ENCODE peak calls at places on chromosomes 6 and 20, in ten cellular contexts. O is transverse colon; A is KBM-7; S is neural progenitor cell; G is A172; U is activated naive CD4-positive, alpha-beta T cell treated with anti-CD3 and anti-CD28 coated beads, Interleukin-2, amount 50 U/mL, for 16 hours; P is NCI-H510A treated with DMSO at 0.1 percent for 48 hours; N is psoas muscle; T is NCI-H146; W is naive thymus-derived CD4-positive, alpha-beta T cell. D is an unnamed sample.

GRCh38 chr6:81753709-81754678 is 1.5 kb upstream of the TENT5A start:
- DNase-seq in O (peak), A (peak), S (peak), G (peak), U (peak), P (peak), N (peak), T (no peak), W (peak), D (peak)

GRCh38 chr6:53066059-53066406 is 829 bp downstream of the FBXO9 start:
- DNase-seq in O (peak), A (peak), S (no peak), G (peak), U (peak), P (peak), N (peak), T (peak), W (peak), D (peak)

GRCh38 chr6:161482517-161482903 is 208.6 kb upstream of the AGPAT4 start:
- DNase-seq in O (no peak), A (no peak), S (peak), G (no peak), U (no peak), P (no peak), N (no peak), T (no peak), W (no peak), D (no peak)

GRCh38 chr20:48626226-48626937 is 201.4 kb downstream of the PREX1 start:
- DNase-seq in O (no peak), A (peak), S (no peak), G (peak), U (no peak), P (no peak), N (no peak), T (no peak), W (peak), D (no peak)

GRCh38 chr6:33858804-33859203 is 55.0 kb upstream of the MLN start:
- DNase-seq in O (no peak), A (no peak), S (no peak), G (no peak), U (no peak), P (no peak), N (no peak), T (no peak), W (no peak), D (no peak)

GRCh38 chr6:41071501-41071922 is 644 bp downstream of the OARD1 start:
- DNase-seq in O (peak), A (no peak), S (no peak), G (no peak), U (peak), P (peak), N (no peak), T (no peak), W (no peak), D (peak)

GRCh38 chr6:151669208-151669560 is 138.3 kb upstream of the ESR1 start:
- DNase-seq in O (no peak), A (no peak), S (no peak), G (no peak), U (no peak), P (no peak), N (no peak), T (no peak), W (no peak), D (no peak)

GRCh38 chr6:154112181-154112809 is 73.3 kb downstream of the OPRM1 start:
- DNase-seq in O (no peak), A (no peak), S (no peak), G (peak), U (no peak), P (no peak), N (no peak), T (no peak), W (no peak), D (no peak)

GRCh38 chr20:58832442-58832841 is 18.3 kb downstream of the GNAS-AS1 start:
- DNase-seq in O (no peak), A (peak), S (no peak), G (peak), U (no peak), P (no peak), N (no peak), T (no peak), W (no peak), D (no peak)

GRCh38 chr6:150153905-150154492 is 11.2 kb downstream of the PPP1R14C start:
- DNase-seq in O (no peak), A (no peak), S (no peak), G (peak), U (no peak), P (no peak), N (no peak), T (no peak), W (no peak), D (no peak)

GRCh38 chr20:47774081-47774777 is 11.1 kb downstream of the SULF2 start:
- DNase-seq in O (peak), A (no peak), S (peak), G (peak), U (no peak), P (no peak), N (no peak), T (no peak), W (no peak), D (no peak)

GRCh38 chr6:46233131-46233530 is 62.4 kb upstream of the ENPP5 start:
- DNase-seq in O (no peak), A (no peak), S (no peak), G (no peak), U (no peak), P (no peak), N (no peak), T (no peak), W (no peak), D (no peak)

GRCh38 chr6:116371384-116372209 is 850 bp downstream of the DSE start:
- DNase-seq in O (peak), A (peak), S (peak), G (peak), U (peak), P (no peak), N (peak), T (peak), W (no peak), D (peak)

GRCh38 chr6:11918021-11918738 is 93.9 kb upstream of the HIVEP1 start:
- DNase-seq in O (peak), A (no peak), S (no peak), G (peak), U (no peak), P (no peak), N (no peak), T (no peak), W (no peak), D (no peak)

GRCh38 chr6:46390153-46390876 is 100.9 kb downstream of the RCAN2 start:
- DNase-seq in O (no peak), A (no peak), S (no peak), G (no peak), U (no peak), P (no peak), N (no peak), T (no peak), W (no peak), D (no peak)

GRCh38 chr6:106470316-106470715 is 109.8 kb downstream of the CRYBG1 start:
- DNase-seq in O (no peak), A (no peak), S (no peak), G (no peak), U (no peak), P (no peak), N (no peak), T (no peak), W (no peak), D (no peak)

GRCh38 chr6:104771258-104771832 is 88.4 kb downstream of the HACE1 start:
- DNase-seq in O (no peak), A (peak), S (no peak), G (peak), U (no peak), P (peak), N (no peak), T (no peak), W (no peak), D (no peak)

GRCh38 chr6:168113226-168113625 is 34.2 kb upstream of the FRMD1 start:
- DNase-seq in O (no peak), A (no peak), S (no peak), G (no peak), U (no peak), P (no peak), N (no peak), T (no peak), W (no peak), D (no peak)

GRCh38 chr6:165811512-165811911 is 148.5 kb upstream of the PDE10A start:
- DNase-seq in O (no peak), A (no peak), S (no peak), G (peak), U (no peak), P (no peak), N (no peak), T (no peak), W (no peak), D (no peak)

GRCh38 chr20:64063389-64064144 is 569 bp downstream of the TCEA2 start:
- DNase-seq in O (peak), A (no peak), S (peak), G (no peak), U (peak), P (no peak), N (peak), T (no peak), W (no peak), D (no peak)

GRCh38 chr6:108423982-108424695 is 129.3 kb downstream of the AFG1L start:
- DNase-seq in O (no peak), A (no peak), S (no peak), G (no peak), U (no peak), P (no peak), N (no peak), T (no peak), W (no peak), D (no peak)

GRCh38 chr20:54129350-54129749 is 44.4 kb downstream of the CYP24A1 start:
- DNase-seq in O (no peak), A (no peak), S (no peak), G (no peak), U (no peak), P (no peak), N (no peak), T (no peak), W (no peak), D (no peak)

GRCh38 chr20:49207071-49207470 is 12.1 kb upstream of the DDX27 start:
- DNase-seq in O (no peak), A (peak), S (no peak), G (no peak), U (no peak), P (no peak), N (no peak), T (no peak), W (no peak), D (no peak)

GRCh38 chr6:118542184-118542952 is 5.7 kb upstream of the PLN start:
- DNase-seq in O (no peak), A (no peak), S (no peak), G (peak), U (no peak), P (no peak), N (no peak), T (no peak), W (no peak), D (no peak)

GRCh38 chr6:73586416-73586974 is 65.7 kb upstream of the EEF1A1 start:
- DNase-seq in O (no peak), A (no peak), S (no peak), G (peak), U (no peak), P (no peak), N (no peak), T (no peak), W (no peak), D (no peak)

GRCh38 chr6:67201563-67201962 is 1433.5 kb upstream of the ADGRB3 start:
- DNase-seq in O (no peak), A (no peak), S (no peak), G (no peak), U (no peak), P (no peak), N (no peak), T (no peak), W (no peak), D (no peak)

GRCh38 chr6:87968435-87969278 is 79.0 kb upstream of the SPACA1 start:
- DNase-seq in O (peak), A (peak), S (peak), G (no peak), U (no peak), P (peak), N (no peak), T (peak), W (no peak), D (no peak)

GRCh38 chr20:46423882-46424482 is 17.6 kb upstream of the ELMO2 start:
- DNase-seq in O (no peak), A (no peak), S (peak), G (no peak), U (no peak), P (no peak), N (no peak), T (peak), W (no peak), D (no peak)

GRCh38 chr6:20056350-20056992 is 155.8 kb downstream of the MBOAT1 start:
- DNase-seq in O (no peak), A (peak), S (peak), G (peak), U (no peak), P (peak), N (no peak), T (peak), W (no peak), D (no peak)

GRCh38 chr6:119484598-119484997 is 135.0 kb upstream of the MAN1A1 start:
- DNase-seq in O (no peak), A (no peak), S (peak), G (peak), U (no peak), P (no peak), N (no peak), T (no peak), W (no peak), D (no peak)

GRCh38 chr20:19056909-19057308 is 155.5 kb upstream of the SLC24A3 start:
- DNase-seq in O (no peak), A (no peak), S (no peak), G (no peak), U (no peak), P (no peak), N (no peak), T (no peak), W (no peak), D (no peak)

GRCh38 chr20:45967551-45968080 is 4.4 kb downstream of the ZNF335 start:
- DNase-seq in O (no peak), A (no peak), S (no peak), G (no peak), U (no peak), P (no peak), N (no peak), T (no peak), W (no peak), D (peak)

GRCh38 chr6:43722920-43723565 is 35.5 kb upstream of the MRPS18A start:
- DNase-seq in O (no peak), A (no peak), S (no peak), G (no peak), U (no peak), P (no peak), N (no peak), T (no peak), W (no peak), D (no peak)

D was measured in Right ventricle myocardium superior.